ENCODE peak calls at places on chromosome 11, in four cellular contexts. H is GM12878, X is H1, Z is HepG2. P is an unnamed sample.

GRCh38 chr11:26331911-26332571 is at the start of gene ANO3:
- DNase-seq in H (no peak), X (peak), Z (peak), P (peak)

GRCh38 chr11:46597609-46598219 is 3.9 kb upstream of the AMBRA1 start:
- DNase-seq in H (no peak), X (no peak), Z (no peak), P (no peak)

GRCh38 chr11:30351061-30351460 is 28.2 kb downstream of the ARL14EP start:
- DNase-seq in H (no peak), X (no peak), Z (no peak), P (no peak)

GRCh38 chr11:12031856-12032526 is 23.6 kb upstream of the DKK3 start:
- DNase-seq in H (no peak), X (no peak), Z (no peak), P (no peak)

GRCh38 chr11:131066551-131066950 is 150.3 kb upstream of the SNX19 start:
- DNase-seq in H (no peak), X (no peak), Z (no peak), P (no peak)

GRCh38 chr11:9604134-9604533 is 30.7 kb downstream of the WEE1 start:
- DNase-seq in H (no peak), X (no peak), Z (no peak), P (no peak)

GRCh38 chr11:19395050-19395449 is 154.3 kb upstream of the E2F8 start:
- DNase-seq in H (no peak), X (no peak), Z (no peak), P (no peak)

GRCh38 chr11:73759520-73760065 is 1.3 kb downstream of the RAB6A start:
- DNase-seq in H (no peak), X (no peak), Z (no peak), P (no peak)

GRCh38 chr11:79514269-79514668 is 73.4 kb upstream of the TENM4 start:
- DNase-seq in H (no peak), X (no peak), Z (no peak), P (no peak)

GRCh38 chr11:102763440-102763839 is 17.0 kb downstream of the MMP10 start:
- DNase-seq in H (no peak), X (no peak), Z (no peak), P (no peak)

GRCh38 chr11:134613646-134614045 is 201.6 kb upstream of the B3GAT1 start:
- DNase-seq in H (no peak), X (peak), Z (no peak), P (no peak)

GRCh38 chr11:117426297-117426685 is 98.6 kb downstream of the CEP164 start:
- DNase-seq in H (no peak), X (peak), Z (peak), P (peak)

GRCh38 chr11:32154275-32154674 is 63.4 kb downstream of the RCN1 start:
- DNase-seq in H (peak), X (no peak), Z (no peak), P (no peak)

GRCh38 chr11:130804306-130805077 is 111.8 kb downstream of the SNX19 start:
- DNase-seq in H (peak), X (no peak), Z (no peak), P (no peak)

GRCh38 chr11:69352715-69353325 is 58.9 kb downstream of the MYEOV start:
- DNase-seq in H (no peak), X (peak), Z (no peak), P (no peak)

GRCh38 chr11:114448749-114449484 is 9.7 kb downstream of the REXO2 start:
- DNase-seq in H (no peak), X (no peak), Z (no peak), P (no peak)
- TF ChIP-seq SP1 in H (no peak), X (no peak), Z (no peak), P (no peak)

GRCh38 chr11:61880050-61880449 is 11.3 kb downstream of the FADS3 start:
- DNase-seq in H (no peak), X (no peak), Z (no peak), P (no peak)
- TF ChIP-seq SUZ12 in H (no peak), X (no peak), Z (no peak), P (no peak)

DNA sequence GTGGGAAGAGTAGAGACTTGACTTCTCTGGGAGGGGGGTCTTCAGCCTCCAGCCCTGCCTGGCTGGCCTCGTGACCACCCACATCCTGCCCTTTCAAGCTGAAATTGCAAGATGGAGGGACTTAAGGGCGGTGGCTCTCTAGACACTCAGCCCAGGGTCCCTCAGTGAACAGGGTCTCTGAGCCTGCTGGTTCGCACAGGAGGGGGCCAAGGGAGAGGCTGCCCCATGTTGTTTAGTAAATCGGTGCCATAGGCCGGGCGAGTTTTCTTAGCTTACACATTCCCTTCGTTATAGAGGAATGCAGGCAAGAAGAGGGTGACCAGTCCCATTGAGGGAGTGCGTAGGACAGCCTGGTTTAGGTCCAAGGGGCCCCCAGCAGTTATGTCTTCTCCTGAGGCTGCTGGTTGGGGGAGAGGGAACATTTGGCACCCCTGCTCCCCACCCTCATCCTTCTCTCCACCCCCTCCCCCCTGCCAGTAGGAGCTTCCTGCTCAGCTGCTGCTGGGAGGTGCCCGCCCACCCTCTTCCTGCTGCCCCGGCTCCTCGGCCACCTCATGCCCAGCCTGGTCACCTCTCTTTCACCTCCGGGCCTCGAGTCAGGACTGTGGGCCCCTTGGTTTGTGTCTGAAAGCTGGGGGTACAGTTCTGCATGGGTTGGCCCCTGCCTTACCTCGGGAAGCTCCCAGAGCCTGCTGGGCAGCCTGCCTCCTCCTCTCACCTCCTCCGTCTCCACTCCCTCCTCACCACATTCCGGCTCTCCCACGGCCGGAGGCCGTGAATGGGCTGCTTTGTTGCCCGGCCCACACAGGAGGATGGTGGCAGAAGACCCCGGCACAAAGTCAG is 3.9 kb downstream of the FRMD8 start:
- DNase-seq in H (no peak), X (no peak), Z (no peak), P (no peak)
- TF ChIP-seq SP1 in H (no peak), X (no peak), Z (no peak), P (no peak)

GRCh38 chr11:119486016-119486415 is 63.0 kb upstream of the THY1 start:
- DNase-seq in H (no peak), X (no peak), Z (no peak), P (no peak)

GRCh38 chr11:119489087-119489486 is 66.1 kb upstream of the THY1 start:
- DNase-seq in H (no peak), X (peak), Z (no peak), P (no peak)

GRCh38 chr11:119486691-119487259 is 63.8 kb upstream of the THY1 start:
- DNase-seq in H (no peak), X (peak), Z (no peak), P (no peak)

GRCh38 chr11:119490253-119491006 is 67.5 kb upstream of the THY1 start:
- DNase-seq in H (no peak), X (no peak), Z (no peak), P (no peak)

DNA sequence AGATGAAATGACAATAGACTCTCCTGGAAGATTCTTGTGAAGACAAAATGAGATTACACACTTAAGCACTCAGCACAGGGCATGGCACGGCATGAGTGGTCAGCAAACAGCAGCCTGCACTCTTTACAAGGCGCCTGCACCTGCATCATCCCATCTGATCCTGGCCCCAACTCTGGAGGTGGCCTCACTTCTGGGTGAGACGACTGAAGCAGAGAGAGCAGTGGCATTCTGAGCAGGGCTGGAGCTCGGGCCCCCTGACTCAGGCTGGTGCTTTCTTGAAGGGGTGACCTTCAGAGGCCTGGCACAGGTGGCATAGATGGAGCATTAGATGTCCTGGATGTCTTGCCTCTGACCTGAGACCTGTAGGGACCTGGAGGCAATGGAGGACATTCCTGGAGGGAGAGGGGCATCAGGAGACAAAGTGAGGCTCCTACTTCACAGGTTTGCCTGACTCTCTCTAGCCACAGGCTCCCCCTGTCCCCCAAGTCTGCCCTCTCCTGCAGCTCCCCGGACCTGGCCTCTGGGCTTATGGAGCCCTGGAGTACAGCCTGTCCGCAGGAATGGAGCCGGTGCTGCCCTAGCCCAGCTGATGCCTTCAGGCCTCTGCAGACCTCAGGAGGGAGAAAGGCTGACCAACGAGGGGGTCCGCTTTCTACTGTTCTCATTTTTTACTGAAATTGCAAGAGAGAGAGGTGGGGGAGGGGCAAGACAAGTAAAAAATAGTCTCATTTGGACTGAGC is 65.5 kb upstream of the THY1 start:
- DNase-seq in H (no peak), X (peak), Z (no peak), P (no peak)
- TF ChIP-seq SUZ12 in H (no peak), X (no peak), Z (no peak), P (no peak)

GRCh38 chr11:90168571-90168970 is 34.1 kb downstream of the NAALAD2 start:
- DNase-seq in H (no peak), X (no peak), Z (no peak), P (no peak)

GRCh38 chr11:90176069-90176468 is 41.6 kb downstream of the NAALAD2 start:
- DNase-seq in H (no peak), X (no peak), Z (no peak), P (no peak)

DNA sequence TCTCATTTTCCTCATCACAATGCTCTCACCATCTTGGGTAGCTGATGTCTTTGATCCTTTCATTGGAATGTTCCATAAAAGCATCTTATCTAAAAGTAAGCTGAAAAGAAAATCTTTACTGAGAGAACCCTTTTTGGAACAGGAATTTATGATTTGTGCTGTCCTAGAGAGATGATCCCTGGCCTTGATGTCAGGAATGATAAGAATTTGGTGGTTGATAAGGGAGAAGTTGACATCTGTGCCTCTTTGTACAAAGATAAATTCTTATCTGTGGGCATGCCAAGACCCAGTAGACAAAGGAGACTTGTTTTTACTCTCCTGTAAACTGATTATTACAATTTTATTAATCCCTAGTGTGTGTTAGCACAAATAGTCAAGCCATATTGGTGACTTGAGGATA is 36.9 kb downstream of the NAALAD2 start:
- DNase-seq in H (no peak), X (no peak), Z (peak), P (no peak)
- TF ChIP-seq SP1 in H (no peak), X (no peak), Z (no peak), P (no peak)

GRCh38 chr11:61699737-61700160 is 19.6 kb downstream of the DAGLA start:
- DNase-seq in H (no peak), X (no peak), Z (no peak), P (no peak)

GRCh38 chr11:61700720-61701119 is 20.5 kb downstream of the DAGLA start:
- DNase-seq in H (no peak), X (no peak), Z (no peak), P (no peak)

GRCh38 chr11:61698173-61698965 is 18.2 kb downstream of the DAGLA start:
- DNase-seq in H (no peak), X (no peak), Z (no peak), P (no peak)

GRCh38 chr11:61701298-61701993 is 21.3 kb downstream of the DAGLA start:
- DNase-seq in H (no peak), X (peak), Z (peak), P (peak)

GRCh38 chr11:61700221-61700620 is 20.0 kb downstream of the DAGLA start:
- DNase-seq in H (no peak), X (no peak), Z (peak), P (no peak)
- TF ChIP-seq SUZ12 in H (no peak), X (no peak), Z (no peak), P (no peak)

P was measured in HEK293T.